ENCODE peak calls at places on chromosomes 6 and 20, in four cellular contexts. J is HepG2, O is K562, Y is GM12878. V is an unnamed sample.

GRCh38 chr20:38985603-38986170 is 23.5 kb downstream of the DHX35 start:
- DNase-seq in J (peak; percentile 73), Y (peak; percentile 20), O (no peak), V (no peak)

GRCh38 chr6:139784222-139784769 is 409.8 kb upstream of the CITED2 start:
- DNase-seq in Y (no peak), O (no peak), J (no peak), V (no peak)

GRCh38 chr20:54267510-54268003 is 59.7 kb downstream of the PFDN4 start:
- DNase-seq in J (peak; percentile 85), Y (no peak), O (no peak), V (peak; percentile 15)

GRCh38 chr6:136510782-136511181 is 39.4 kb downstream of the MAP7 start:
- DNase-seq in Y (no peak), J (no peak), O (no peak), V (peak; percentile 1)

GRCh38 chr20:34110025-34111013 is 1.7 kb downstream of the EIF2S2 start:
- DNase-seq in J (peak; percentile 39), Y (no peak), O (no peak), V (no peak)

GRCh38 chr6:83096791-83097190 is 29.3 kb downstream of the DOP1A start:
- DNase-seq in J (no peak), Y (no peak), O (no peak), V (no peak)

GRCh38 chr6:165403006-165403405 is 93.6 kb upstream of the C6orf118 start:
- DNase-seq in Y (no peak), J (no peak), O (no peak), V (no peak)

GRCh38 chr6:45411959-45412358 is 34.2 kb upstream of the SUPT3H start:
- DNase-seq in Y (no peak), O (no peak), J (no peak), V (no peak)

GRCh38 chr20:61024390-61024789 is 227.7 kb upstream of the CDH4 start:
- DNase-seq in Y (no peak), J (no peak), O (no peak), V (no peak)

GRCh38 chr20:40322941-40323340 is 366.1 kb downstream of the MAFB start:
- DNase-seq in O (no peak), J (no peak), Y (no peak), V (no peak)

GRCh38 chr20:36532388-36532787 is 8.9 kb upstream of the MYL9 start:
- DNase-seq in O (no peak), J (no peak), Y (no peak), V (no peak)

GRCh38 chr6:125057392-125058246 is 95.4 kb downstream of the RNF217 start:
- DNase-seq in J (peak; percentile 27), O (no peak), Y (no peak), V (no peak)

GRCh38 chr6:110188791-110189190 is 8.6 kb downstream of the CDC40 start:
- DNase-seq in O (no peak), J (no peak), Y (no peak), V (no peak)

DNA sequence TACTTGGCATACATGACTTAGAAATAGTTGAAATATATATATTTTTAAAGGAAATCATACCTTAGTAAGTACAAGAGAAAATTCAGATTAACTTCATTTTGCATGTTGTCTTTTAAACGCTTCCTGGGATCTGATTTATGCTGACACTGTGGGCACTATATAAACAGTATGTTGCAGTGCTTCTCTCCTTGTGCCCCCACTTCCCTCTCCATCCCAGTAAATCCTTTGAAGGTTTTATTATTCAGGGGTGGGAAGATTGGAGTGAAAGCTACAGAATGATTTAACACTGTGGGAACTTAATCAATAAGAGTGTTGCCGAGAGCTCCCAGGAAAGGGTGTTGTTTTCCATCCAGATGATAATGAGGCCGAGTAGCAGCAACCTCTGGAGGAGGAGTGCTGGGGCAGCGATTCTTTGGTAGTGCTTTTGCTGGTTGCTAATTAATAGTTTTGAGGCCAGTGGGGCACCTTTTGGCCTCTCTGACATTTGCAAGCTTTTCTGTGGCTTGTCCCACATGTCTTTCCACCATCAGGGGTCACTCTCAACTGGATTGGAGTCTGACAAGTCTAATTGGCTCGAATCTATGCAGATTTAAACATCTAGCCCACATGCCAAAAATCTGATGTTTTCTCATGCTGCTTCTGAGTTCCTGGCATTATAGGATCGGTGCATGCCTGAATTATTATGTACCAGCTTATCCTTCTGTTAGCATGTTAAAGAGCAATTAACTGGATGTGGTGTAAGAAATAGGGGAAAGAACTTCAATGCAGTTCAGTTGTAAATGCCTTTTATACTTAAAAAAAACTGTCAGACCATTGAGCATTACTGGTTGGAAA is 183.1 kb upstream of the MMS22L start:
- DNase-seq in O (no peak), Y (no peak), J (no peak), V (peak; percentile 7)
- TF ChIP-seq BRCA1 in O (no peak), Y (no peak), J (no peak), V (no peak)

GRCh38 chr6:43247115-43247999 is 4.1 kb downstream of the TTBK1 start:
- DNase-seq in Y (no peak), O (peak; percentile 92), J (peak; percentile 58), V (peak; percentile 58)
- TF ChIP-seq JUND in Y (no peak), O (peak; percentile 18), J (no peak), V (no peak)

GRCh38 chr6:6886160-6886885 is 221.4 kb upstream of the RREB1 start:
- DNase-seq in J (no peak), O (peak; percentile 81), Y (no peak), V (no peak)
- TF ChIP-seq BRCA1 in J (no peak), O (no peak), Y (no peak), V (no peak)

DNA sequence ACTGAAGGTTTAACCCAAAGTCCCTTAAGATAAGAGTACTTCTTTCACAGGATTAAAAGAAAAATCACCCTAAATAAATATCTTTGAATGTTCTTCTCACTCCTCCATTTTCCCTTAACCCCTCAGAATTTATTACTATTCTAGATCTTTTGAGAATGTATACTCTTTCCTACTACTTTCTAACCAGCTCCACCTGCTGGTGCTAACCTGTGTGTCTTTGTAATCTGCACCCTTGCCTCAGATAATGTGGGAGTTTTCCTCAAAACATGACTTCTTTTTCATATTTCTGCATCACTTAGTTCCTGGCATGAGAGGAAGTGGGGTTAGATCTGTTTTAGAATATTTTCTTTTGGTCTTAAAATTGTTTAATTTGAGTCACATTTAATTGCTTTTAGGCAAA is 394.2 kb downstream of the BMP2 start:
- DNase-seq in J (peak; percentile 38), O (no peak), Y (no peak), V (no peak)
- TF ChIP-seq JUND in J (no peak), O (no peak), Y (no peak), V (no peak)

GRCh38 chr6:25337004-25337403 is 57.8 kb downstream of the CARMIL1 start:
- DNase-seq in Y (no peak), O (no peak), J (no peak), V (no peak)

GRCh38 chr6:25340854-25341552 is 61.8 kb downstream of the CARMIL1 start:
- DNase-seq in J (no peak), Y (no peak), O (no peak), V (no peak)

GRCh38 chr6:25334793-25335192 is 55.6 kb downstream of the CARMIL1 start:
- DNase-seq in J (no peak), O (no peak), Y (no peak), V (no peak)

GRCh38 chr6:25340421-25340820 is 61.2 kb downstream of the CARMIL1 start:
- DNase-seq in O (no peak), Y (no peak), J (no peak), V (no peak)

DNA sequence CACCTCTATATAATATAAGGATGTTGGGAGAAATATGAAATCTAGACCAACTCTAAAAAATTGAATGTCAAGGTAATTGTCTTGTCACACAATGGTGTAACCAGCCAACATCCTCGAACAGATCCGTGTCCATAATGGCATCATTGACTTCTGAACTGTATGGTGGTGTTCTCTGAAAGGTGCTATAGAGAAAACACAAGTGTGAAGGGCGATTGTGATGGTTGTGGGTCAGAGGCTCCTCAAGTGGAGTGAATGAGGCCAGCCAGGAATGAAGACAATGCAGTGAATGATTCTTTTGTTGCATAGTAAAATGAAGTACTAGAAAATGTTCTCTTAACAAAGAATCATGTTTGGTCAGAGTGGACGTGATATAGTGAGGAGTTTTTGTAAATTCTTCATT is 58.3 kb downstream of the CARMIL1 start:
- DNase-seq in O (no peak), Y (no peak), J (no peak), V (no peak)
- TF ChIP-seq BRCA1 in O (no peak), Y (no peak), J (no peak), V (no peak)

GRCh38 chr6:14502551-14502950 is 385.0 kb downstream of the CD83 start:
- DNase-seq in J (no peak), O (no peak), Y (no peak), V (no peak)
- TF ChIP-seq JUND in J (no peak), O (peak; percentile 84), Y (no peak), V (no peak)

V was measured in H1.